ENCODE peak calls at places on chromosomes 12 and 14, in five cellular contexts. One of them, this sample, is unnamed.
A peak's percentile ranks its signal among the peaks of the same experiment; 100 is the strongest.

GRCh38 chr12:128617304-128617833 is 206.4 kb downstream of the SLC15A4 start:
- DNase-seq in IMR-90: no peak
- DNase-seq in H9: no peak
- DNase-seq in mesendoderm: no peak
- DNase-seq in neuronal stem cell: no peak
- DNase-seq in this sample: no peak

GRCh38 chr14:102825307-102826095 is 48.3 kb downstream of the TRAF3 start:
- DNase-seq in IMR-90: no peak
- DNase-seq in H9: no peak
- DNase-seq in mesendoderm: no peak
- DNase-seq in neuronal stem cell: no peak
- DNase-seq in this sample: no peak

GRCh38 chr14:91374897-91375747 is 42.5 kb downstream of the CCDC88C start:
- DNase-seq in mesendoderm: no peak
- DNase-seq in H9: no peak
- DNase-seq in IMR-90: no peak
- DNase-seq in neuronal stem cell: peak; percentile 72
- DNase-seq in this sample: no peak

GRCh38 chr12:93453633-93454032 is 11.9 kb upstream of the UBE2N start:
- DNase-seq in mesendoderm: peak; percentile 30
- DNase-seq in IMR-90: peak; percentile 77
- DNase-seq in neuronal stem cell: no peak
- DNase-seq in H9: no peak
- DNase-seq in this sample: peak; percentile 37

GRCh38 chr12:12533238-12533829 is 29.3 kb downstream of the DUSP16 start:
- DNase-seq in mesendoderm: no peak
- DNase-seq in IMR-90: no peak
- DNase-seq in H9: no peak
- DNase-seq in neuronal stem cell: no peak
- DNase-seq in this sample: no peak

GRCh38 chr14:54455363-54455762 is 14.2 kb upstream of the CNIH1 start:
- DNase-seq in neuronal stem cell: no peak
- DNase-seq in H9: no peak
- DNase-seq in IMR-90: no peak
- DNase-seq in mesendoderm: no peak
- DNase-seq in this sample: no peak

GRCh38 chr12:102958073-102958829 is 777 bp downstream of the ASCL1 start:
- DNase-seq in H9: peak; percentile 90
- DNase-seq in neuronal stem cell: peak; percentile 81
- DNase-seq in IMR-90: peak; percentile 19
- DNase-seq in mesendoderm: peak; percentile 90
- DNase-seq in this sample: peak; percentile 36

GRCh38 chr12:21353487-21353886 is 18.8 kb upstream of the SLCO1A2 start:
- DNase-seq in IMR-90: no peak
- DNase-seq in H9: no peak
- DNase-seq in mesendoderm: no peak
- DNase-seq in neuronal stem cell: no peak
- DNase-seq in this sample: no peak

GRCh38 chr12:27151479-27151878 is 69.1 kb upstream of the C12orf71 start:
- DNase-seq in mesendoderm: no peak
- DNase-seq in H9: no peak
- DNase-seq in neuronal stem cell: no peak
- DNase-seq in IMR-90: no peak
- DNase-seq in this sample: no peak

GRCh38 chr14:60002819-60003492 is 83.0 kb downstream of the LRRC9 start:
- DNase-seq in mesendoderm: no peak
- DNase-seq in H9: no peak
- DNase-seq in IMR-90: no peak
- DNase-seq in neuronal stem cell: no peak
- DNase-seq in this sample: no peak

GRCh38 chr12:24491968-24492367 is 456.9 kb downstream of the BCAT1 start:
- DNase-seq in mesendoderm: no peak
- DNase-seq in neuronal stem cell: no peak
- DNase-seq in H9: no peak
- DNase-seq in IMR-90: no peak
- DNase-seq in this sample: no peak

GRCh38 chr14:54102051-54102456 is 145.4 kb upstream of the BMP4 start:
- DNase-seq in IMR-90: no peak
- DNase-seq in mesendoderm: no peak
- DNase-seq in neuronal stem cell: no peak
- DNase-seq in H9: no peak
- DNase-seq in this sample: no peak

GRCh38 chr14:20440465-20440864 is 4.5 kb upstream of the KLHL33 start:
- DNase-seq in mesendoderm: no peak
- DNase-seq in H9: no peak
- DNase-seq in neuronal stem cell: no peak
- DNase-seq in IMR-90: no peak
- DNase-seq in this sample: no peak

GRCh38 chr14:20438664-20439063 is 2.7 kb upstream of the KLHL33 start:
- DNase-seq in neuronal stem cell: no peak
- DNase-seq in mesendoderm: no peak
- DNase-seq in IMR-90: no peak
- DNase-seq in H9: no peak
- DNase-seq in this sample: no peak

GRCh38 chr14:20434701-20435453 is 1.1 kb downstream of the KLHL33 start:
- DNase-seq in mesendoderm: no peak
- DNase-seq in H9: no peak
- DNase-seq in IMR-90: no peak
- DNase-seq in neuronal stem cell: no peak
- DNase-seq in this sample: no peak

GRCh38 chr14:20436363-20436755 is 393 bp upstream of the KLHL33 start:
- DNase-seq in IMR-90: peak; percentile 75
- DNase-seq in H9: no peak
- DNase-seq in mesendoderm: no peak
- DNase-seq in neuronal stem cell: no peak
- DNase-seq in this sample: no peak

DNA sequence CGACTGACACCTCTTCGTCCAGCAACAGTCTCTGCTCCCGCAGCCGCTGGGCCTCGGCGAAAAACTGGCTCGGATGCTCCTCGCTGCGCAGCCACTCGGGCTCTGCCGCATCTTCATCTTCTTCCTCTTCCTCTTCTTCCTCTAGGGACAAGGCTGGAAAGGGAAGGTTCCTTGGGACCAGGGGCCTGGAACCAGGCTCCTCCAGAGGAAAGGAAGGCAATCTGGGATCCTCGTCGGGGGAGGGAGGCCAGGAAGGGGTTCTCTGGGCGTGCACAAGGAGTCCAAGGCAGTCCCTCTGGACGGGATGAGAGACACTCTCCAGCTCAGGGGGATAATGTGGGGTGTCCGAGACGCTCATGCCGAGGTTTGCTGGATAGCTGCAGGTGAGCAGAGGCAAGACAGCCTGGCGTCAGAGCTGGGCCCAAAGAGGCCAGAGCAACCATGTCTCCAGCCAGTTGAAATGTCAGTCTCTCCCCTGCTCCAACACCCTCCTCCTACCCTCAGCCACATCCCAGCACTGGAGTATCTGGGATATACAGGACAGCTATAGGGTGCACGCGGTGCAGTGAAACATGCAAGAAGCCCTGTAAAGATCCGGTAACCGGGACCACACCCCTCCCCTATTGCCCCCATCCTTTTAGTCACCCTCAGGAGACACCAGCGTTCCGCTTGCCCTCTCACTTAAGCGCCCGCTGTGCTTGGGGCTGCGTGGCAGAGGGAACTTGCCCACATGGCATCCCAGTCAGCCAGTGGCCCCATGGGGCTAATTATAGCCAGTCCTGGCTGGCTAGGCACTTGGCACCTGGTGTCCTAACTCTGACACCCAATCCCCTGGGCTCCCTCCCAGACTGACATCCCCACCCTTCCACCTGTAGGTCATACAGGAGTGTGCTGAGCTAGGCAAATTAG is at the start of gene KLHL33:
- DNase-seq in neuronal stem cell: no peak
- DNase-seq in H9: peak; percentile 38
- DNase-seq in IMR-90: no peak
- DNase-seq in mesendoderm: no peak
- DNase-seq in this sample: no peak
- H3K23ac ChIP-seq in neuronal stem cell: no peak within 1 kb of the TSS
- H3K23ac ChIP-seq in H9: no peak within 1 kb of the TSS
- H3K23ac ChIP-seq in IMR-90: no peak within 1 kb of the TSS
- H3K23ac ChIP-seq in mesendoderm: no peak within 1 kb of the TSS
- H3K23ac ChIP-seq in this sample: no peak within 1 kb of the TSS

GRCh38 chr12:116578051-116578450 is 18.9 kb downstream of the MAP1LC3B2 start:
- DNase-seq in IMR-90: no peak
- DNase-seq in neuronal stem cell: no peak
- DNase-seq in mesendoderm: no peak
- DNase-seq in H9: no peak
- DNase-seq in this sample: no peak
- H2BK120ac ChIP-seq in IMR-90: no peak overlapping the region
- H2BK120ac ChIP-seq in neuronal stem cell: no peak overlapping the region
- H2BK120ac ChIP-seq in mesendoderm: no peak overlapping the region
- H2BK120ac ChIP-seq in H9: no peak overlapping the region
- H2BK120ac ChIP-seq in this sample: no peak overlapping the region

DNA sequence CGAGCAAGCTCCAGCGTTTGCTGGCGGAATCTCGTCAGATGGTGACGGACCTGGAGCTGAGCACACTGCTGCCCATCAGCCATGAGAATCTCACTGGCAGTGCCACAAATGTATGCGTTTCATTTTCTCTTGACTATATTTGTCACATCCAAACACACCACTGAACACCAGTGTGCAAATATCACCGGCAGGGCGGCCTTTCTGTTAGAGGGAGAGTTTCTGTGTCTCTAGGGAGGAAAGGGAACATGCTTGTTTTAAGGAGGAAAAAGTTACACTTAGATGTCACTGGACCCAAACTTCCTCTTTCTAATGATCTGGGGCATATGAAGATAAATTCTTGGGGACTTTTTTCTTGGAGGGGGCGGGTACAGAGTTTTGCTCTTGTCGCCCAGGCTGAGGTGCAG is 21.9 kb upstream of the HIP1R start:
- DNase-seq in neuronal stem cell: no peak
- DNase-seq in IMR-90: no peak
- DNase-seq in mesendoderm: no peak
- DNase-seq in H9: no peak
- DNase-seq in this sample: no peak
- H3K23ac ChIP-seq in neuronal stem cell: no peak overlapping the region
- H3K23ac ChIP-seq in IMR-90: no peak overlapping the region
- H3K23ac ChIP-seq in mesendoderm: no peak overlapping the region
- H3K23ac ChIP-seq in H9: no peak overlapping the region
- H3K23ac ChIP-seq in this sample: no peak overlapping the region

GRCh38 chr14:51246032-51246431 is 6.0 kb downstream of the TMX1 start:
- DNase-seq in IMR-90: no peak
- DNase-seq in mesendoderm: no peak
- DNase-seq in H9: no peak
- DNase-seq in neuronal stem cell: no peak
- DNase-seq in this sample: no peak

GRCh38 chr14:51248041-51248987 is 8.3 kb downstream of the TMX1 start:
- DNase-seq in H9: no peak
- DNase-seq in neuronal stem cell: no peak
- DNase-seq in mesendoderm: no peak
- DNase-seq in IMR-90: no peak
- DNase-seq in this sample: no peak

GRCh38 chr14:51253880-51254279 is 13.8 kb downstream of the TMX1 start:
- DNase-seq in neuronal stem cell: no peak
- DNase-seq in mesendoderm: no peak
- DNase-seq in H9: no peak
- DNase-seq in IMR-90: no peak
- DNase-seq in this sample: no peak

GRCh38 chr14:51251486-51251885 is 11.4 kb downstream of the TMX1 start:
- DNase-seq in mesendoderm: no peak
- DNase-seq in IMR-90: no peak
- DNase-seq in H9: no peak
- DNase-seq in neuronal stem cell: no peak
- DNase-seq in this sample: no peak
- H2BK120ac ChIP-seq in mesendoderm: no peak overlapping the region
- H2BK120ac ChIP-seq in IMR-90: no peak overlapping the region
- H2BK120ac ChIP-seq in H9: no peak overlapping the region
- H2BK120ac ChIP-seq in neuronal stem cell: no peak overlapping the region
- H2BK120ac ChIP-seq in this sample: no peak overlapping the region

GRCh38 chr12:109452489-109452888 is 24.6 kb downstream of the KCTD10 start:
- DNase-seq in IMR-90: no peak
- DNase-seq in H9: no peak
- DNase-seq in mesendoderm: no peak
- DNase-seq in neuronal stem cell: no peak
- DNase-seq in this sample: no peak
- H3K23ac ChIP-seq in IMR-90: no peak overlapping the region
- H3K23ac ChIP-seq in H9: no peak overlapping the region
- H3K23ac ChIP-seq in mesendoderm: no peak overlapping the region
- H3K23ac ChIP-seq in neuronal stem cell: no peak overlapping the region
- H3K23ac ChIP-seq in this sample: no peak overlapping the region

GRCh38 chr14:64763801-64764511 is 59.7 kb downstream of the PLEKHG3 start:
- DNase-seq in H9: no peak
- DNase-seq in IMR-90: peak; percentile 55
- DNase-seq in mesendoderm: peak; percentile 61
- DNase-seq in neuronal stem cell: no peak
- DNase-seq in this sample: peak; percentile 80

GRCh38 chr14:64761441-64762043 is 57.3 kb downstream of the PLEKHG3 start:
- DNase-seq in neuronal stem cell: no peak
- DNase-seq in H9: no peak
- DNase-seq in mesendoderm: no peak
- DNase-seq in IMR-90: peak; percentile 49
- DNase-seq in this sample: peak; percentile 38

GRCh38 chr14:64760916-64761315 is 56.7 kb downstream of the PLEKHG3 start:
- DNase-seq in neuronal stem cell: no peak
- DNase-seq in mesendoderm: no peak
- DNase-seq in IMR-90: no peak
- DNase-seq in H9: no peak
- DNase-seq in this sample: no peak

GRCh38 chr14:64763089-64763782 is 59.0 kb downstream of the PLEKHG3 start:
- DNase-seq in IMR-90: no peak
- DNase-seq in mesendoderm: no peak
- DNase-seq in H9: no peak
- DNase-seq in neuronal stem cell: no peak
- DNase-seq in this sample: no peak

GRCh38 chr14:64762044-64763034 is 58.1 kb downstream of the PLEKHG3 start:
- DNase-seq in mesendoderm: no peak
- DNase-seq in IMR-90: peak; percentile 96
- DNase-seq in H9: no peak
- DNase-seq in neuronal stem cell: no peak
- DNase-seq in this sample: peak; percentile 91
- H2BK120ac ChIP-seq in mesendoderm: no peak overlapping the region
- H2BK120ac ChIP-seq in IMR-90: peak overlapping the region; percentile 41
- H2BK120ac ChIP-seq in H9: no peak overlapping the region
- H2BK120ac ChIP-seq in neuronal stem cell: no peak overlapping the region
- H2BK120ac ChIP-seq in this sample: peak overlapping the region; percentile 1

This sample was measured in mesenchymal stem cell.